ENCODE peak calls at places on chromosomes 7 and 10, in ten cellular contexts. One of them, this sample, is unnamed.

GRCh38 chr10:132374176-132374575 is 22.8 kb upstream of the PWWP2B start:
- DNase-seq in NCI-H510A treated with DMSO at 0.1 percent for 48 hours: no peak
- DNase-seq in HCT116: no peak
- DNase-seq in Karpas-422: no peak
- DNase-seq in AG20443: no peak
- DNase-seq in bronchial epithelial cell: no peak
- DNase-seq in Ammon's horn: no peak
- DNase-seq in mammary epithelial cell: no peak
- DNase-seq in naive thymus-derived CD8-positive, alpha-beta T cell: no peak
- DNase-seq in HCEC 1CT: no peak
- DNase-seq in this sample: no peak

GRCh38 chr10:133140417-133141143 is 19.4 kb upstream of the KNDC1 start:
- DNase-seq in Ammon's horn: no peak
- DNase-seq in bronchial epithelial cell: no peak
- DNase-seq in naive thymus-derived CD8-positive, alpha-beta T cell: no peak
- DNase-seq in AG20443: no peak
- DNase-seq in mammary epithelial cell: no peak
- DNase-seq in HCEC 1CT: no peak
- DNase-seq in Karpas-422: no peak
- DNase-seq in NCI-H510A treated with DMSO at 0.1 percent for 48 hours: no peak
- DNase-seq in HCT116: no peak
- DNase-seq in this sample: no peak

GRCh38 chr7:1692500-1693418 is 22.7 kb downstream of the ELFN1 start:
- DNase-seq in AG20443: no peak
- DNase-seq in NCI-H510A treated with DMSO at 0.1 percent for 48 hours: no peak
- DNase-seq in Karpas-422: no peak
- DNase-seq in Ammon's horn: no peak
- DNase-seq in HCEC 1CT: no peak
- DNase-seq in bronchial epithelial cell: no peak
- DNase-seq in naive thymus-derived CD8-positive, alpha-beta T cell: no peak
- DNase-seq in HCT116: no peak
- DNase-seq in mammary epithelial cell: no peak
- DNase-seq in this sample: peak; percentile 25

GRCh38 chr7:80781561-80781979 is 137.3 kb downstream of the SEMA3C start:
- DNase-seq in Karpas-422: no peak
- DNase-seq in bronchial epithelial cell: peak; percentile 52
- DNase-seq in mammary epithelial cell: peak; percentile 70
- DNase-seq in NCI-H510A treated with DMSO at 0.1 percent for 48 hours: no peak
- DNase-seq in naive thymus-derived CD8-positive, alpha-beta T cell: no peak
- DNase-seq in HCEC 1CT: peak; percentile 79
- DNase-seq in AG20443: peak; percentile 49
- DNase-seq in HCT116: peak; percentile 50
- DNase-seq in Ammon's horn: peak; percentile 36
- DNase-seq in this sample: no peak

GRCh38 chr7:136513744-136514143 is 354.7 kb upstream of the CHRM2 start:
- DNase-seq in bronchial epithelial cell: no peak
- DNase-seq in Ammon's horn: no peak
- DNase-seq in HCT116: no peak
- DNase-seq in naive thymus-derived CD8-positive, alpha-beta T cell: no peak
- DNase-seq in AG20443: no peak
- DNase-seq in Karpas-422: no peak
- DNase-seq in HCEC 1CT: no peak
- DNase-seq in mammary epithelial cell: no peak
- DNase-seq in NCI-H510A treated with DMSO at 0.1 percent for 48 hours: no peak
- DNase-seq in this sample: no peak

GRCh38 chr7:68679456-68680234 is 918.6 kb upstream of the AUTS2 start:
- DNase-seq in AG20443: no peak
- DNase-seq in mammary epithelial cell: no peak
- DNase-seq in naive thymus-derived CD8-positive, alpha-beta T cell: no peak
- DNase-seq in Ammon's horn: peak; percentile 15
- DNase-seq in Karpas-422: no peak
- DNase-seq in bronchial epithelial cell: no peak
- DNase-seq in NCI-H510A treated with DMSO at 0.1 percent for 48 hours: no peak
- DNase-seq in HCEC 1CT: no peak
- DNase-seq in HCT116: no peak
- DNase-seq in this sample: no peak

GRCh38 chr10:47424231-47424630 is 40.1 kb upstream of the ZNF488 start:
- DNase-seq in Karpas-422: no peak
- DNase-seq in HCT116: no peak
- DNase-seq in naive thymus-derived CD8-positive, alpha-beta T cell: no peak
- DNase-seq in mammary epithelial cell: no peak
- DNase-seq in AG20443: no peak
- DNase-seq in HCEC 1CT: no peak
- DNase-seq in Ammon's horn: no peak
- DNase-seq in NCI-H510A treated with DMSO at 0.1 percent for 48 hours: no peak
- DNase-seq in bronchial epithelial cell: no peak
- DNase-seq in this sample: no peak

GRCh38 chr10:63522129-63522687 is 1.0 kb downstream of the REEP3 start:
- DNase-seq in HCT116: no peak
- DNase-seq in Karpas-422: peak; percentile 47
- DNase-seq in Ammon's horn: no peak
- DNase-seq in naive thymus-derived CD8-positive, alpha-beta T cell: peak; percentile 7
- DNase-seq in mammary epithelial cell: peak; percentile 32
- DNase-seq in bronchial epithelial cell: peak; percentile 55
- DNase-seq in AG20443: no peak
- DNase-seq in HCEC 1CT: peak; percentile 26
- DNase-seq in NCI-H510A treated with DMSO at 0.1 percent for 48 hours: peak; percentile 57
- DNase-seq in this sample: peak; percentile 44

GRCh38 chr10:541750-542371 is 147.6 kb downstream of the DIP2C start:
- DNase-seq in mammary epithelial cell: no peak
- DNase-seq in Karpas-422: peak; percentile 87
- DNase-seq in HCT116: no peak
- DNase-seq in naive thymus-derived CD8-positive, alpha-beta T cell: no peak
- DNase-seq in bronchial epithelial cell: no peak
- DNase-seq in NCI-H510A treated with DMSO at 0.1 percent for 48 hours: peak; percentile 60
- DNase-seq in AG20443: no peak
- DNase-seq in Ammon's horn: no peak
- DNase-seq in HCEC 1CT: no peak
- DNase-seq in this sample: no peak

GRCh38 chr10:109089779-109090178 is 833.5 kb downstream of the XPNPEP1 start:
- DNase-seq in bronchial epithelial cell: no peak
- DNase-seq in HCT116: no peak
- DNase-seq in AG20443: no peak
- DNase-seq in Ammon's horn: no peak
- DNase-seq in naive thymus-derived CD8-positive, alpha-beta T cell: no peak
- DNase-seq in mammary epithelial cell: no peak
- DNase-seq in NCI-H510A treated with DMSO at 0.1 percent for 48 hours: no peak
- DNase-seq in HCEC 1CT: no peak
- DNase-seq in Karpas-422: no peak
- DNase-seq in this sample: no peak

GRCh38 chr7:149334930-149335329 is 72.9 kb downstream of the ZNF783 start:
- DNase-seq in HCEC 1CT: no peak
- DNase-seq in HCT116: no peak
- DNase-seq in NCI-H510A treated with DMSO at 0.1 percent for 48 hours: no peak
- DNase-seq in AG20443: no peak
- DNase-seq in bronchial epithelial cell: no peak
- DNase-seq in Karpas-422: no peak
- DNase-seq in Ammon's horn: no peak
- DNase-seq in mammary epithelial cell: no peak
- DNase-seq in naive thymus-derived CD8-positive, alpha-beta T cell: no peak
- DNase-seq in this sample: no peak

GRCh38 chr7:1610013-1610677 is 40.3 kb upstream of the PSMG3 start:
- DNase-seq in HCEC 1CT: no peak
- DNase-seq in Ammon's horn: no peak
- DNase-seq in HCT116: no peak
- DNase-seq in mammary epithelial cell: no peak
- DNase-seq in bronchial epithelial cell: no peak
- DNase-seq in AG20443: no peak
- DNase-seq in naive thymus-derived CD8-positive, alpha-beta T cell: no peak
- DNase-seq in Karpas-422: no peak
- DNase-seq in NCI-H510A treated with DMSO at 0.1 percent for 48 hours: no peak
- DNase-seq in this sample: no peak

GRCh38 chr10:546971-547590 is 142.4 kb downstream of the DIP2C start:
- DNase-seq in Ammon's horn: no peak
- DNase-seq in mammary epithelial cell: peak; percentile 60
- DNase-seq in HCEC 1CT: no peak
- DNase-seq in naive thymus-derived CD8-positive, alpha-beta T cell: no peak
- DNase-seq in Karpas-422: no peak
- DNase-seq in HCT116: no peak
- DNase-seq in bronchial epithelial cell: peak; percentile 48
- DNase-seq in AG20443: no peak
- DNase-seq in NCI-H510A treated with DMSO at 0.1 percent for 48 hours: no peak
- DNase-seq in this sample: no peak

GRCh38 chr7:32074787-32075570 is 4.8 kb upstream of the PDE1C start:
- DNase-seq in bronchial epithelial cell: no peak
- DNase-seq in AG20443: no peak
- DNase-seq in NCI-H510A treated with DMSO at 0.1 percent for 48 hours: no peak
- DNase-seq in Ammon's horn: peak; percentile 92
- DNase-seq in HCT116: no peak
- DNase-seq in naive thymus-derived CD8-positive, alpha-beta T cell: no peak
- DNase-seq in Karpas-422: no peak
- DNase-seq in mammary epithelial cell: no peak
- DNase-seq in HCEC 1CT: no peak
- DNase-seq in this sample: no peak

GRCh38 chr7:140541513-140542192 is 62.3 kb upstream of the MKRN1 start:
- DNase-seq in mammary epithelial cell: peak; percentile 87
- DNase-seq in naive thymus-derived CD8-positive, alpha-beta T cell: no peak
- DNase-seq in Ammon's horn: no peak
- DNase-seq in bronchial epithelial cell: peak; percentile 85
- DNase-seq in HCEC 1CT: peak; percentile 88
- DNase-seq in HCT116: peak; percentile 75
- DNase-seq in Karpas-422: no peak
- DNase-seq in AG20443: peak; percentile 65
- DNase-seq in NCI-H510A treated with DMSO at 0.1 percent for 48 hours: peak; percentile 82
- DNase-seq in this sample: no peak

GRCh38 chr10:64306888-64307287 is 785.7 kb downstream of the REEP3 start:
- DNase-seq in HCT116: no peak
- DNase-seq in HCEC 1CT: no peak
- DNase-seq in bronchial epithelial cell: no peak
- DNase-seq in naive thymus-derived CD8-positive, alpha-beta T cell: no peak
- DNase-seq in AG20443: no peak
- DNase-seq in mammary epithelial cell: no peak
- DNase-seq in Karpas-422: no peak
- DNase-seq in NCI-H510A treated with DMSO at 0.1 percent for 48 hours: no peak
- DNase-seq in Ammon's horn: no peak
- DNase-seq in this sample: no peak

GRCh38 chr7:23244335-23244635 is 2.3 kb upstream of the GPNMB start:
- DNase-seq in Ammon's horn: no peak
- DNase-seq in HCT116: no peak
- DNase-seq in Karpas-422: no peak
- DNase-seq in mammary epithelial cell: no peak
- DNase-seq in naive thymus-derived CD8-positive, alpha-beta T cell: no peak
- DNase-seq in AG20443: no peak
- DNase-seq in HCEC 1CT: no peak
- DNase-seq in bronchial epithelial cell: no peak
- DNase-seq in NCI-H510A treated with DMSO at 0.1 percent for 48 hours: no peak
- DNase-seq in this sample: no peak

GRCh38 chr10:49354593-49354992 is 41.3 kb downstream of the DRGX start:
- DNase-seq in HCT116: no peak
- DNase-seq in HCEC 1CT: no peak
- DNase-seq in naive thymus-derived CD8-positive, alpha-beta T cell: no peak
- DNase-seq in bronchial epithelial cell: no peak
- DNase-seq in Karpas-422: no peak
- DNase-seq in NCI-H510A treated with DMSO at 0.1 percent for 48 hours: no peak
- DNase-seq in AG20443: no peak
- DNase-seq in Ammon's horn: no peak
- DNase-seq in mammary epithelial cell: no peak
- DNase-seq in this sample: no peak

GRCh38 chr10:120115959-120116358 is 223.4 kb downstream of the SEC23IP start:
- DNase-seq in AG20443: no peak
- DNase-seq in bronchial epithelial cell: no peak
- DNase-seq in Ammon's horn: no peak
- DNase-seq in Karpas-422: no peak
- DNase-seq in NCI-H510A treated with DMSO at 0.1 percent for 48 hours: no peak
- DNase-seq in HCT116: no peak
- DNase-seq in naive thymus-derived CD8-positive, alpha-beta T cell: no peak
- DNase-seq in mammary epithelial cell: peak; percentile 1
- DNase-seq in HCEC 1CT: no peak
- DNase-seq in this sample: no peak

GRCh38 chr10:131847241-131847783 is 53.5 kb upstream of the PPP2R2D start:
- DNase-seq in HCEC 1CT: no peak
- DNase-seq in Ammon's horn: no peak
- DNase-seq in bronchial epithelial cell: no peak
- DNase-seq in AG20443: no peak
- DNase-seq in Karpas-422: no peak
- DNase-seq in naive thymus-derived CD8-positive, alpha-beta T cell: no peak
- DNase-seq in mammary epithelial cell: no peak
- DNase-seq in NCI-H510A treated with DMSO at 0.1 percent for 48 hours: no peak
- DNase-seq in HCT116: no peak
- DNase-seq in this sample: no peak

GRCh38 chr10:5528989-5529701 is 4.4 kb downstream of the CALML3 start:
- DNase-seq in AG20443: no peak
- DNase-seq in HCEC 1CT: no peak
- DNase-seq in Karpas-422: no peak
- DNase-seq in mammary epithelial cell: no peak
- DNase-seq in bronchial epithelial cell: no peak
- DNase-seq in NCI-H510A treated with DMSO at 0.1 percent for 48 hours: no peak
- DNase-seq in HCT116: no peak
- DNase-seq in naive thymus-derived CD8-positive, alpha-beta T cell: no peak
- DNase-seq in Ammon's horn: no peak
- DNase-seq in this sample: peak; percentile 35

GRCh38 chr10:22704348-22705341 is 9.7 kb downstream of the PIP4K2A start:
- DNase-seq in naive thymus-derived CD8-positive, alpha-beta T cell: no peak
- DNase-seq in NCI-H510A treated with DMSO at 0.1 percent for 48 hours: no peak
- DNase-seq in bronchial epithelial cell: no peak
- DNase-seq in AG20443: no peak
- DNase-seq in HCEC 1CT: no peak
- DNase-seq in mammary epithelial cell: no peak
- DNase-seq in Ammon's horn: no peak
- DNase-seq in Karpas-422: no peak
- DNase-seq in HCT116: no peak
- DNase-seq in this sample: no peak

GRCh38 chr10:110617455-110618162 is 26.5 kb upstream of the RBM20 start:
- DNase-seq in NCI-H510A treated with DMSO at 0.1 percent for 48 hours: peak; percentile 61
- DNase-seq in bronchial epithelial cell: no peak
- DNase-seq in AG20443: no peak
- DNase-seq in naive thymus-derived CD8-positive, alpha-beta T cell: no peak
- DNase-seq in Karpas-422: no peak
- DNase-seq in HCEC 1CT: no peak
- DNase-seq in HCT116: no peak
- DNase-seq in mammary epithelial cell: no peak
- DNase-seq in Ammon's horn: no peak
- DNase-seq in this sample: no peak

GRCh38 chr10:133405844-133406527 is 12.0 kb downstream of the MTG1 start:
- DNase-seq in Ammon's horn: no peak
- DNase-seq in naive thymus-derived CD8-positive, alpha-beta T cell: no peak
- DNase-seq in Karpas-422: peak; percentile 46
- DNase-seq in AG20443: no peak
- DNase-seq in NCI-H510A treated with DMSO at 0.1 percent for 48 hours: no peak
- DNase-seq in HCEC 1CT: peak; percentile 25
- DNase-seq in mammary epithelial cell: peak; percentile 13
- DNase-seq in bronchial epithelial cell: no peak
- DNase-seq in HCT116: no peak
- DNase-seq in this sample: no peak